ENCODE peak calls at places on chromosomes 2 and 18, in four cellular contexts. One of them, this sample, is unnamed.

GRCh38 chr2:233411162-233411561 is 56.9 kb downstream of the DGKD start:
- DNase-seq in fibroblast of the aortic adventitia: no peak
- DNase-seq in Peyer's patch: no peak
- DNase-seq in foreskin fibroblast: peak
- DNase-seq in this sample: no peak

GRCh38 chr2:73291093-73291460 is 2.3 kb downstream of the EGR4 start:
- DNase-seq in foreskin fibroblast: peak
- DNase-seq in Peyer's patch: peak
- DNase-seq in fibroblast of the aortic adventitia: peak
- DNase-seq in this sample: no peak

GRCh38 chr18:79402209-79402576 is 6.5 kb downstream of the NFATC1 start:
- DNase-seq in Peyer's patch: no peak
- DNase-seq in foreskin fibroblast: no peak
- DNase-seq in fibroblast of the aortic adventitia: no peak
- DNase-seq in this sample: no peak

GRCh38 chr2:241070811-241071676 is 31.0 kb downstream of the MTERF4 start:
- DNase-seq in foreskin fibroblast: no peak
- DNase-seq in Peyer's patch: no peak
- DNase-seq in fibroblast of the aortic adventitia: no peak
- DNase-seq in this sample: no peak

GRCh38 chr2:36618381-36618780 is 20.4 kb upstream of the FEZ2 start:
- DNase-seq in Peyer's patch: no peak
- DNase-seq in fibroblast of the aortic adventitia: peak
- DNase-seq in foreskin fibroblast: peak
- DNase-seq in this sample: peak

GRCh38 chr2:28644760-28645159 is 106.9 kb upstream of the PPP1CB start:
- DNase-seq in fibroblast of the aortic adventitia: no peak
- DNase-seq in Peyer's patch: no peak
- DNase-seq in foreskin fibroblast: no peak
- DNase-seq in this sample: no peak

GRCh38 chr18:44895176-44895798 is 214.6 kb downstream of the SETBP1 start:
- DNase-seq in Peyer's patch: peak
- DNase-seq in foreskin fibroblast: peak
- DNase-seq in fibroblast of the aortic adventitia: peak
- DNase-seq in this sample: peak

GRCh38 chr2:176106636-176107539 is at the start of gene HOXD11:
- DNase-seq in foreskin fibroblast: peak
- DNase-seq in fibroblast of the aortic adventitia: peak
- DNase-seq in Peyer's patch: no peak
- DNase-seq in this sample: no peak

GRCh38 chr2:229715895-229716507 is 1.6 kb upstream of the DNER start:
- DNase-seq in Peyer's patch: no peak
- DNase-seq in foreskin fibroblast: peak
- DNase-seq in fibroblast of the aortic adventitia: peak
- DNase-seq in this sample: no peak

GRCh38 chr2:229712125-229712524 is 2.2 kb downstream of the DNER start:
- DNase-seq in Peyer's patch: no peak
- DNase-seq in foreskin fibroblast: peak
- DNase-seq in fibroblast of the aortic adventitia: peak
- DNase-seq in this sample: no peak

GRCh38 chr2:229714736-229715541 is 584 bp upstream of the DNER start:
- DNase-seq in Peyer's patch: no peak
- DNase-seq in fibroblast of the aortic adventitia: peak
- DNase-seq in foreskin fibroblast: peak
- DNase-seq in this sample: peak

GRCh38 chr2:229713371-229714079 is 830 bp downstream of the DNER start:
- DNase-seq in foreskin fibroblast: peak
- DNase-seq in fibroblast of the aortic adventitia: no peak
- DNase-seq in Peyer's patch: no peak
- DNase-seq in this sample: no peak

GRCh38 chr2:229714080-229714735 is at the start of gene DNER:
- DNase-seq in foreskin fibroblast: peak
- DNase-seq in fibroblast of the aortic adventitia: no peak
- DNase-seq in Peyer's patch: no peak
- DNase-seq in this sample: no peak
- H3K4me3 ChIP-seq in foreskin fibroblast: peak
- H3K4me3 ChIP-seq in fibroblast of the aortic adventitia: peak
- H3K4me3 ChIP-seq in Peyer's patch: no peak
- H3K4me3 ChIP-seq in this sample: peak

GRCh38 chr18:49167084-49167483 is 216.3 kb upstream of the SMAD7 start:
- DNase-seq in foreskin fibroblast: no peak
- DNase-seq in fibroblast of the aortic adventitia: no peak
- DNase-seq in Peyer's patch: no peak
- DNase-seq in this sample: no peak
- TF ChIP-seq CTCF in foreskin fibroblast: no peak
- TF ChIP-seq CTCF in fibroblast of the aortic adventitia: no peak
- TF ChIP-seq CTCF in Peyer's patch: no peak
- TF ChIP-seq CTCF in this sample: no peak

DNA sequence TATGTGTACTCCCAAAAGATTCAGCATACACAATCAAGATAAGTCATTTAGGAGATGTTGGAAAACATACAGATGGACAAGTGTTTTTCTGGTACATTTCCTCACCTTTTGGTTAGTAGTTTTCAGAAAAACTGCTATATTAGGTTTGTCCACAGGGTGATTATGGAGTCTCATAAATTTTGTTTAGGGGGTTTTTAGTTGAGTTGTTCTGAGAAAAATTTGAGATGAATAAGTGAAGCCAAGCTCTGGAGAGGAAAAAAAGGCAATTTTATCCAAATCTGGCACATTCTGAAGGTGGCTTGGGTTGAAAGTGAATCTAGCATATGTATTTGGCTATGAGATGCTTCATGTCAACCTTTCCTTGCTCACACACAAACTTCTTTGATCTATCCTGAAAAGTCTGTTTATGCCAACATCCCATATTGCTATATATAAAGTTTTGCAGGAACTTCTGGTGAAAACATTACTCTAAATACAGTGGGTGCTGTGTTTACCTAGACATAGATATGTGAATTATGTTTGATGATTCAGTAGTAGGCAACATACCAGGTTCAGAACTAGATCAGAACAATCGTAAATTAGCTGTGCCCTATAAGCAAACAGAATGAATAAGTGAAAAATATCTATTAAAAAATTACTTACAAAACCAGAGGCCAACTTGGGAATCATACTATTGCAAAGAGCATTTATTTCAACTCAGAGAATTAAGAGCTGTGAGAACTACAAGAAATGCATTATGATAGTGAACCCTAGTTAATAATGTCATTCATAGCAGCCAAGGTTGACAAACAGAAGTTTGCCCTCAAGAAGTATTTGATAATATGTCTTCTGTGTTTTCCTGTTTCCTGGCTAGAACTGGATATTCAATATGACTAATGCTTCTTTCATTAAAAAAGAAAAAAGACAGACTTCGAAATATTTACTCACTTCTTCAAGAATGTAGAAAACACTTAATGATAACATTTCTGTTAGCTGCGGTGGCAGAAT is 552.0 kb downstream of the IRS1 start:
- DNase-seq in foreskin fibroblast: peak
- DNase-seq in Peyer's patch: no peak
- DNase-seq in fibroblast of the aortic adventitia: peak
- DNase-seq in this sample: no peak
- H3K4me3 ChIP-seq in foreskin fibroblast: no peak
- H3K4me3 ChIP-seq in Peyer's patch: no peak
- H3K4me3 ChIP-seq in fibroblast of the aortic adventitia: no peak
- H3K4me3 ChIP-seq in this sample: no peak

GRCh38 chr2:190338453-190338852 is 4.9 kb upstream of the INPP1 start:
- DNase-seq in fibroblast of the aortic adventitia: no peak
- DNase-seq in foreskin fibroblast: no peak
- DNase-seq in Peyer's patch: no peak
- DNase-seq in this sample: no peak
- TF ChIP-seq CTCF in fibroblast of the aortic adventitia: no peak
- TF ChIP-seq CTCF in foreskin fibroblast: no peak
- TF ChIP-seq CTCF in Peyer's patch: no peak
- TF ChIP-seq CTCF in this sample: no peak

GRCh38 chr2:236164983-236165301 is 3.2 kb downstream of the GBX2 start:
- DNase-seq in fibroblast of the aortic adventitia: no peak
- DNase-seq in Peyer's patch: no peak
- DNase-seq in foreskin fibroblast: no peak
- DNase-seq in this sample: no peak

GRCh38 chr2:236166157-236166780 is 1.9 kb downstream of the GBX2 start:
- DNase-seq in fibroblast of the aortic adventitia: no peak
- DNase-seq in Peyer's patch: no peak
- DNase-seq in foreskin fibroblast: peak
- DNase-seq in this sample: no peak

GRCh38 chr2:236164201-236164982 is 3.8 kb downstream of the GBX2 start:
- DNase-seq in foreskin fibroblast: peak
- DNase-seq in fibroblast of the aortic adventitia: no peak
- DNase-seq in Peyer's patch: no peak
- DNase-seq in this sample: no peak

GRCh38 chr2:236166781-236167296 is 1.3 kb downstream of the GBX2 start:
- DNase-seq in fibroblast of the aortic adventitia: no peak
- DNase-seq in foreskin fibroblast: no peak
- DNase-seq in Peyer's patch: no peak
- DNase-seq in this sample: no peak

GRCh38 chr2:236165491-236166156 is 2.6 kb downstream of the GBX2 start:
- DNase-seq in Peyer's patch: no peak
- DNase-seq in fibroblast of the aortic adventitia: no peak
- DNase-seq in foreskin fibroblast: no peak
- DNase-seq in this sample: no peak
- H3K4me3 ChIP-seq in Peyer's patch: no peak
- H3K4me3 ChIP-seq in fibroblast of the aortic adventitia: no peak
- H3K4me3 ChIP-seq in foreskin fibroblast: no peak
- H3K4me3 ChIP-seq in this sample: peak

DNA sequence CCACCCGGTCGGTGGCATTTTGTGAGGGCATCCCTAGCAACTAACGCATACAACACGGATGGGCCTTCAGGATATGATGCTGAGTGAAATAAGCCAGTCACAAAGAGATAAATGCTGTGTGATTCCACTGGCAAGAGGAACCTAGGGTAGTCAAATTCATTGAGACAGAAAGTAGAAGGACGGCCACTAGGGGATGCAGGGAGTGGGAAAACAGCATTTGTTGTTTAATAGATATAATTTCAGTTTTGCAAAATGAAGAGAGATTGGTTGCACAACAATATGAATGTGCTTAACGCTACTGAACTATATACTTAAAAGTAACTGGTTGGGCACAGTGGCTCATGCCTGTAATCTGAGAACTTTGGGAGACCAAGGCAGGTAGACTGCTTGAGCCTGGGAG is 112.9 kb downstream of the AFF3 start:
- DNase-seq in fibroblast of the aortic adventitia: no peak
- DNase-seq in Peyer's patch: no peak
- DNase-seq in foreskin fibroblast: no peak
- DNase-seq in this sample: no peak
- TF ChIP-seq CTCF in fibroblast of the aortic adventitia: peak
- TF ChIP-seq CTCF in Peyer's patch: no peak
- TF ChIP-seq CTCF in foreskin fibroblast: no peak
- TF ChIP-seq CTCF in this sample: peak

DNA sequence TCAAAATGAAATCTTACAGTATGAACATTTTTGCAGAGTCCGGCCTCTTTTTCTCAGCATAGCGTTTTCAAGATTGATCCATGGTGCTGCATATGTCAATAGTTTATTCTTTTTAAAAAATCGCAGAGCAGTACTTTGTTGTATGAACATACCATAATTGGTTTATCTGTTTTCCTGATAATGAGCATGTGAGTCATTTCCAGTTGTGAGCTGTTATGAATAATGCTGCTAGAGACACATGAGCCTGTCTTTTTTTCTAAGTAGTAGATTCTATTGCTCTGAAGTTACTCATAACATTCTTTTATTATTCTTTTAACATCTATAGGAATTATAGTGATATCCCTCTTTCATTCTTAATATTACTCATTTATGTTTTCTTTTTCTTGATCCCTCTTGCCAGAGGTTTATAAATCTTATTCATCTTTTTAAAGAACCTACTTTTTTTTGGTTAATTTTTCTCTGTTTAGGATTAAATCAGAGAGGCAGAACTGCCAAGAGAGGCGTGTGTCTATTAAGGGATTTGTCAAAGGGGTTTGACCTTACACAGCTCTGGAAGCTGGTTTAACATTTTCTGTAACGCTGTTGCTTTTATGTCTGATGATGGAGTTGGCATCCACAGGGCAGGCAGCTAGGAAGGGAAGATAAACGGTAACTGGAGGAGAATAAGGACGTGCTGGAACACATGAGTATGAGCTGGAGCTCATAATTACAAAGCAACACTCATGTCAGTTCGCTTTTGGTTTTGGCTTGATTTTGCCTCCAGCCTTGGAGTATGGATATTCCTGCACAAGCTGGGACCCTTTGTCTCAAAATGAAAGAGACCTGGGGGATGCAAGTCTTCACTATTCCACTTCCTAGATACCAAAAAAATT is 47.5 kb downstream of the MGAT5 start:
- DNase-seq in foreskin fibroblast: peak
- DNase-seq in Peyer's patch: no peak
- DNase-seq in fibroblast of the aortic adventitia: peak
- DNase-seq in this sample: peak
- H3K4me3 ChIP-seq in foreskin fibroblast: no peak
- H3K4me3 ChIP-seq in Peyer's patch: no peak
- H3K4me3 ChIP-seq in fibroblast of the aortic adventitia: peak
- H3K4me3 ChIP-seq in this sample: no peak

GRCh38 chr18:36903215-36903928 is 74.4 kb downstream of the KIAA1328 start:
- DNase-seq in fibroblast of the aortic adventitia: peak
- DNase-seq in foreskin fibroblast: peak
- DNase-seq in Peyer's patch: no peak
- DNase-seq in this sample: no peak

GRCh38 chr18:36901277-36901701 is 72.4 kb downstream of the KIAA1328 start:
- DNase-seq in foreskin fibroblast: peak
- DNase-seq in fibroblast of the aortic adventitia: peak
- DNase-seq in Peyer's patch: no peak
- DNase-seq in this sample: no peak

GRCh38 chr18:36895606-36896005 is 66.7 kb downstream of the KIAA1328 start:
- DNase-seq in foreskin fibroblast: no peak
- DNase-seq in fibroblast of the aortic adventitia: no peak
- DNase-seq in Peyer's patch: no peak
- DNase-seq in this sample: no peak

GRCh38 chr18:36897253-36897652 is 68.3 kb downstream of the KIAA1328 start:
- DNase-seq in foreskin fibroblast: no peak
- DNase-seq in Peyer's patch: no peak
- DNase-seq in fibroblast of the aortic adventitia: no peak
- DNase-seq in this sample: no peak

GRCh38 chr18:36899289-36899688 is 70.4 kb downstream of the KIAA1328 start:
- DNase-seq in Peyer's patch: no peak
- DNase-seq in foreskin fibroblast: peak
- DNase-seq in fibroblast of the aortic adventitia: peak
- DNase-seq in this sample: no peak
- TF ChIP-seq CTCF in Peyer's patch: peak
- TF ChIP-seq CTCF in foreskin fibroblast: peak
- TF ChIP-seq CTCF in fibroblast of the aortic adventitia: no peak
- TF ChIP-seq CTCF in this sample: peak